ENCODE peak calls at places on chromosomes 7 and 10, in four cellular contexts. One of them, this sample, is unnamed.

GRCh38 chr10:52615756-52616419 is 156.7 kb downstream of the MBL2 start:
- DNase-seq in K562: no peak
- DNase-seq in HepG2: no peak
- DNase-seq in GM12878: no peak
- DNase-seq in this sample: no peak

GRCh38 chr7:28228386-28228785 is 47.8 kb upstream of the JAZF1 start:
- DNase-seq in HepG2: no peak
- DNase-seq in K562: no peak
- DNase-seq in GM12878: no peak
- DNase-seq in this sample: no peak

GRCh38 chr7:47852330-47853245 is 95.7 kb downstream of the PKD1L1 start:
- DNase-seq in K562: no peak
- DNase-seq in GM12878: no peak
- DNase-seq in HepG2: no peak
- DNase-seq in this sample: no peak

GRCh38 chr7:49596701-49597491 is 176.5 kb upstream of the VWC2 start:
- DNase-seq in GM12878: no peak
- DNase-seq in HepG2: no peak
- DNase-seq in K562: no peak
- DNase-seq in this sample: no peak

GRCh38 chr10:58291538-58292174 is 22.7 kb downstream of the CISD1 start:
- DNase-seq in GM12878: no peak
- DNase-seq in K562: peak
- DNase-seq in HepG2: peak
- DNase-seq in this sample: peak

GRCh38 chr10:99788598-99789259 is 6.3 kb downstream of the ABCC2 start:
- DNase-seq in GM12878: no peak
- DNase-seq in K562: no peak
- DNase-seq in HepG2: no peak
- DNase-seq in this sample: no peak

GRCh38 chr7:22563115-22563514 is 63.1 kb upstream of the STEAP1B start:
- DNase-seq in HepG2: no peak
- DNase-seq in GM12878: no peak
- DNase-seq in K562: peak
- DNase-seq in this sample: no peak

GRCh38 chr10:97165499-97165898 is 20.3 kb downstream of the SLIT1 start:
- DNase-seq in K562: no peak
- DNase-seq in GM12878: no peak
- DNase-seq in HepG2: no peak
- DNase-seq in this sample: no peak

GRCh38 chr10:30294506-30295280 is 54.4 kb downstream of the MTPAP start:
- DNase-seq in K562: no peak
- DNase-seq in HepG2: no peak
- DNase-seq in GM12878: no peak
- DNase-seq in this sample: no peak

GRCh38 chr7:90552521-90552920 is 43.6 kb upstream of the CDK14 start:
- DNase-seq in K562: no peak
- DNase-seq in HepG2: no peak
- DNase-seq in GM12878: no peak
- DNase-seq in this sample: no peak

GRCh38 chr10:13417459-13418126 is 69.5 kb upstream of the SEPHS1 start:
- DNase-seq in K562: peak
- DNase-seq in HepG2: no peak
- DNase-seq in GM12878: no peak
- DNase-seq in this sample: no peak

GRCh38 chr7:42237162-42237821 is at the start of gene GLI3:
- DNase-seq in HepG2: no peak
- DNase-seq in K562: peak
- DNase-seq in GM12878: no peak
- DNase-seq in this sample: peak

DNA sequence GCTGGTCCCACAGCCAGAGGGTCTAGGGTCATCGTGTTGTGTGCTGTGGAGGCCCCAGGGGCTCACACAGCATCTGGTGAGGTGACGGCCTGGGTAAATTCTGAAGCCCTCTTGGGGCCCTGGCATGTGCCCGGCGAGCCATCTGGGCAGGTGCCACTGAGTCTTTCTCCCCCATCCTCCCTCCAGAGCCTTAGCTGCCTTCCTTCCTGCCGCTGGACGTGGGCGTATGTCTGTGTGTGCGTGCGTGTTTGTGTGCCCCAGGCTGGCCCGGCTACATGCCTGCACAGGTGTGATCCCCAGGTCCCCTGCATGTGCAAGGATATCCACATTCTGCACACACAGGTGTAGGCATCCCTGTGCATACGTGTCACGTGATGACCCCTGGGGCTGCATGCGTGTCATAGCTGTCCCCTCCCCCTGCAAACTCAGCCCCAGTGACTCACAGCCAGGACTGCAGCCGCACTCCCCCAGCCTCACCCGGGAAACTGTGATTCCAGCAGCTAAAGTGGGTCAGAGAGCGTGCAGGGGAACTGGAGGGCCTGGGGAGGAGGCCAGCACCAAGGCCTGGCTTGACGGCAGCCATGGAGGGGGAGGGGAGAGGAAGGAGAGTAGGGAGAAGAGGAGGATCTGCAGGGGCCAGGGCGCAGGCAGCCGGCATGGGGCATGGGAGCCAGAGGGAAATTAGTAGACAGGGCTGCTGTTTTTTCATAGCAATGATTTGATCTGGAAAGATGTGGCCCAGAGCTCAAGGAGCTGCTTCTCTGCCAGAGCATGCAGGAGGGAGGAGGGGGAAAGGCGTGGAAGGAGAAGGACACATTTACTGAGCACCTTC is 46.4 kb downstream of the ELFN1 start:
- DNase-seq in GM12878: no peak
- DNase-seq in K562: peak
- DNase-seq in HepG2: peak
- DNase-seq in this sample: no peak
- TF ChIP-seq FOXK2 in GM12878: no peak
- TF ChIP-seq FOXK2 in K562: no peak
- TF ChIP-seq FOXK2 in HepG2: no peak
- TF ChIP-seq FOXK2 in this sample: no peak

DNA sequence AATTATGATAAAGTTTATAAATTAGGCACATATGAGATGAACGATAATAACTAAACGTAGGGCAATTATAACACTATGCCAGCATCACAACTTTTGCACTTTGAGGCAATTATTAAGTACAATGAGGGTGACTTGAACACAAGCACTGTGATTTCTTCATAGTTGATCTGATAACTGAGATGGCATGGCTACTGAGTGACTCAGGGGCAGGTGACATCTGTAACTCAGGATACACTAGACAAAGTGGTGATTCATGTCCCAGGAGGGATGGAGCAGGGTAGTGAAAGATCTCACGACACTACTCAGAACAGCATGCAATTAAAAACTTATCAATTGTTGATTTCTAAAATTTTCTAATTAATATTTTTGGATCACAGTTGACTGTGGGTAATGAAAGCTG is 98.3 kb upstream of the ARHGAP21 start:
- DNase-seq in K562: no peak
- DNase-seq in GM12878: no peak
- DNase-seq in HepG2: peak
- DNase-seq in this sample: no peak
- TF ChIP-seq FOXK2 in K562: no peak
- TF ChIP-seq FOXK2 in GM12878: no peak
- TF ChIP-seq FOXK2 in HepG2: no peak
- TF ChIP-seq FOXK2 in this sample: no peak

DNA sequence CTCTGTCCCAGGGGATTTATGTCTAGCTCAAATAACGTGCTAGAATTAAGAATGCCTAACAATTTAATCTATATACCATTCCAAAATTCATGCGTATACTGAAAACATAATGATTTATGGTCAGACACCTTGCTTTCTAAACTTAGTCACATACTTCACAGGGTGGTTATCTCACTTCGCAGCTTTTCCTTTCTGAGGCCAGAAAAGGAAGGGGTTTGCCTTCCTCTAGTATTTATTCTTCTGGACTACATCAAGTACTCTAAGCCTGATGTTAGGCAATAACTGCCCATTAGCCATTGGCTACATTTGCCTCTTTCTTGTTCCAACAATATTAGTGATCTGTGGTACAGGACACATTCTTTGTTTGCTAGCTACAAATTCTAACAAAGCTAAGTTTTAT is 72.6 kb upstream of the FHIP2A start:
- DNase-seq in GM12878: no peak
- DNase-seq in HepG2: no peak
- DNase-seq in K562: peak
- DNase-seq in this sample: no peak
- TF ChIP-seq FOXK2 in GM12878: no peak
- TF ChIP-seq FOXK2 in HepG2: no peak
- TF ChIP-seq FOXK2 in K562: no peak
- TF ChIP-seq FOXK2 in this sample: no peak

DNA sequence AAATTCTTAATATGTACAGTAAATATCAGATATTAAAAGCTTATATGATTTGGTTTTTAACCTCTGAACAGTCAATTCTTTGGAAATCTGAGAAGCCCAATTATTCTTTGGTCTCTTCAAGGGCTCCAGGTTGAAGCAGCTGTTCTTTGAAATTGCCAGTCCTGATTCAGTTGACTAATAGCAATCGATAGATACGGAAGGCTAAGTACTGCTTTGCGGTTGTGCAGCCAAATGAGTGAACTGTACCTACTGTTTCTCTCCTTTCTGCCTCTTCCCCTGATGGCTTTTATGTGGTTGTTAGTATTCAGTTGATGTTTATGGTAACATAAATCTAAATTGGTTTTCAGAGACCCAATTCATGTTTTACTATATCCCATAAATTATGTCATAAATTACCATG is 103.1 kb upstream of the RPA3 start:
- DNase-seq in K562: no peak
- DNase-seq in GM12878: no peak
- DNase-seq in HepG2: no peak
- DNase-seq in this sample: no peak
- TF ChIP-seq FOXK2 in K562: no peak
- TF ChIP-seq FOXK2 in GM12878: no peak
- TF ChIP-seq FOXK2 in HepG2: no peak
- TF ChIP-seq FOXK2 in this sample: no peak

GRCh38 chr10:11756766-11757315 is 14.7 kb downstream of the ECHDC3 start:
- DNase-seq in HepG2: no peak
- DNase-seq in K562: no peak
- DNase-seq in GM12878: no peak
- DNase-seq in this sample: no peak

GRCh38 chr10:11759347-11759746 is 17.2 kb downstream of the ECHDC3 start:
- DNase-seq in HepG2: no peak
- DNase-seq in K562: no peak
- DNase-seq in GM12878: no peak
- DNase-seq in this sample: no peak

GRCh38 chr10:11758527-11759236 is 16.5 kb downstream of the ECHDC3 start:
- DNase-seq in K562: no peak
- DNase-seq in GM12878: no peak
- DNase-seq in HepG2: no peak
- DNase-seq in this sample: no peak

GRCh38 chr10:11757452-11757819 is 15.3 kb downstream of the ECHDC3 start:
- DNase-seq in GM12878: no peak
- DNase-seq in HepG2: peak
- DNase-seq in K562: peak
- DNase-seq in this sample: peak

GRCh38 chr10:11757820-11758463 is 15.8 kb downstream of the ECHDC3 start:
- DNase-seq in HepG2: peak
- DNase-seq in GM12878: peak
- DNase-seq in K562: peak
- DNase-seq in this sample: peak
- TF ChIP-seq FOXK2 in HepG2: no peak
- TF ChIP-seq FOXK2 in GM12878: no peak
- TF ChIP-seq FOXK2 in K562: no peak
- TF ChIP-seq FOXK2 in this sample: no peak

GRCh38 chr7:77442631-77443420 is 26.7 kb upstream of the GSAP start:
- DNase-seq in HepG2: no peak
- DNase-seq in GM12878: no peak
- DNase-seq in K562: no peak
- DNase-seq in this sample: no peak
- TF ChIP-seq FOXK2 in HepG2: no peak
- TF ChIP-seq FOXK2 in GM12878: no peak
- TF ChIP-seq FOXK2 in K562: no peak
- TF ChIP-seq FOXK2 in this sample: no peak

GRCh38 chr10:43782814-43783213 is 134.1 kb upstream of the ZNF32 start:
- DNase-seq in GM12878: no peak
- DNase-seq in K562: peak
- DNase-seq in HepG2: no peak
- DNase-seq in this sample: no peak

GRCh38 chr10:43790147-43790546 is 141.5 kb upstream of the ZNF32 start:
- DNase-seq in K562: no peak
- DNase-seq in GM12878: no peak
- DNase-seq in HepG2: no peak
- DNase-seq in this sample: no peak

GRCh38 chr10:43781480-43782361 is 133.0 kb upstream of the ZNF32 start:
- DNase-seq in GM12878: peak
- DNase-seq in HepG2: peak
- DNase-seq in K562: peak
- DNase-seq in this sample: no peak

DNA sequence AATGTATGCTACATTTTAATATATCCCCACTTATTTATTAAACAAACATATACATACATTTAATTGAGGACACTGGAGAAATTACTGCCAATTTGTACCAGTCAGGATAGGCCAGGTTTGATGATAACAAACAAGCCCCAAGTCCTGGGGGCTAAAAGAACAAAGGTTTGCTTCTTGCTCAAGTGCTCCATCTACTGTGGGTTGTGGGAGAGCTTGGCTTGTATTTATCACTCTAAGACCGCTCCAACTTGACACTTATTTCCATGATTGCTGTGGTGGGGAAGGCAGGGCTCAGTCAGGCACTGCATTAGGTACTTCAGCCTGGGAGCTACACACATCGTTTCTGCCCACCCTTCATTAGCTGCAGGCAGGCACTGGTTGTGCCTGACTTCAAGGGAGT is 136.6 kb upstream of the ZNF32 start:
- DNase-seq in HepG2: peak
- DNase-seq in K562: peak
- DNase-seq in GM12878: no peak
- DNase-seq in this sample: no peak
- TF ChIP-seq FOXK2 in HepG2: no peak
- TF ChIP-seq FOXK2 in K562: no peak
- TF ChIP-seq FOXK2 in GM12878: no peak
- TF ChIP-seq FOXK2 in this sample: no peak

GRCh38 chr7:116315803-116316202 is 105.5 kb downstream of the TES start:
- DNase-seq in GM12878: no peak
- DNase-seq in K562: no peak
- DNase-seq in HepG2: no peak
- DNase-seq in this sample: no peak

GRCh38 chr7:116316838-116317612 is 106.7 kb downstream of the TES start:
- DNase-seq in K562: no peak
- DNase-seq in GM12878: peak
- DNase-seq in HepG2: peak
- DNase-seq in this sample: no peak

GRCh38 chr7:116317907-116318306 is 107.6 kb downstream of the TES start:
- DNase-seq in GM12878: no peak
- DNase-seq in K562: no peak
- DNase-seq in HepG2: no peak
- DNase-seq in this sample: no peak

GRCh38 chr7:116311816-116312471 is 101.6 kb downstream of the TES start:
- DNase-seq in HepG2: no peak
- DNase-seq in GM12878: no peak
- DNase-seq in K562: no peak
- DNase-seq in this sample: no peak

GRCh38 chr7:116315293-116315692 is 105.0 kb downstream of the TES start:
- DNase-seq in GM12878: no peak
- DNase-seq in K562: no peak
- DNase-seq in HepG2: no peak
- DNase-seq in this sample: no peak
- TF ChIP-seq FOXK2 in GM12878: no peak
- TF ChIP-seq FOXK2 in K562: no peak
- TF ChIP-seq FOXK2 in HepG2: no peak
- TF ChIP-seq FOXK2 in this sample: no peak

GRCh38 chr10:59322131-59322530 is 40.2 kb downstream of the FAM13C start:
- DNase-seq in K562: no peak
- DNase-seq in GM12878: no peak
- DNase-seq in HepG2: no peak
- DNase-seq in this sample: no peak
- TF ChIP-seq FOXK2 in K562: no peak
- TF ChIP-seq FOXK2 in GM12878: no peak
- TF ChIP-seq FOXK2 in HepG2: no peak
- TF ChIP-seq FOXK2 in this sample: no peak

This sample was measured in HEK293T.